ENCODE peak calls at places on chromosome 15, in six cellular contexts. One of them, this sample, is unnamed.
A peak's percentile ranks its signal among the peaks of the same experiment; 100 is the strongest.

GRCh38 chr15:31338318-31338878 is 11.8 kb downstream of the KLF13 start:
- DNase-seq in neural progenitor cell: no peak
- DNase-seq in brain microvascular endothelial cell: no peak
- DNase-seq in hepatocyte: no peak
- DNase-seq in pancreas: no peak
- DNase-seq in BJ: no peak
- DNase-seq in this sample: no peak

GRCh38 chr15:62901916-62902554 is 140.5 kb upstream of the TPM1 start:
- DNase-seq in hepatocyte: no peak
- DNase-seq in neural progenitor cell: no peak
- DNase-seq in brain microvascular endothelial cell: no peak
- DNase-seq in pancreas: no peak
- DNase-seq in BJ: no peak
- DNase-seq in this sample: no peak

GRCh38 chr15:90340345-90340744 is 11.7 kb upstream of the ZNF774 start:
- DNase-seq in brain microvascular endothelial cell: no peak
- DNase-seq in pancreas: no peak
- DNase-seq in BJ: no peak
- DNase-seq in hepatocyte: peak; percentile 40
- DNase-seq in neural progenitor cell: no peak
- DNase-seq in this sample: peak; percentile 62

GRCh38 chr15:28876131-28876844 is 9.5 kb upstream of the APBA2 start:
- DNase-seq in pancreas: no peak
- DNase-seq in hepatocyte: no peak
- DNase-seq in BJ: no peak
- DNase-seq in brain microvascular endothelial cell: no peak
- DNase-seq in neural progenitor cell: peak; percentile 96
- DNase-seq in this sample: no peak

GRCh38 chr15:60673918-60674558 is 195.1 kb upstream of the ICE2 start:
- DNase-seq in neural progenitor cell: no peak
- DNase-seq in pancreas: peak; percentile 53
- DNase-seq in hepatocyte: peak; percentile 83
- DNase-seq in brain microvascular endothelial cell: peak; percentile 97
- DNase-seq in BJ: peak; percentile 89
- DNase-seq in this sample: no peak

GRCh38 chr15:95132774-95133173 is 901.4 kb downstream of the MCTP2 start:
- DNase-seq in brain microvascular endothelial cell: peak; percentile 92
- DNase-seq in BJ: peak; percentile 46
- DNase-seq in pancreas: no peak
- DNase-seq in neural progenitor cell: no peak
- DNase-seq in hepatocyte: no peak
- DNase-seq in this sample: no peak

GRCh38 chr15:88803920-88804247 is 648 bp downstream of the ACAN start:
- DNase-seq in brain microvascular endothelial cell: no peak
- DNase-seq in hepatocyte: no peak
- DNase-seq in BJ: no peak
- DNase-seq in pancreas: no peak
- DNase-seq in neural progenitor cell: no peak
- DNase-seq in this sample: no peak

GRCh38 chr15:63436872-63437375 is 55.3 kb upstream of the CA12 start:
- DNase-seq in neural progenitor cell: peak; percentile 72
- DNase-seq in brain microvascular endothelial cell: peak; percentile 86
- DNase-seq in hepatocyte: peak; percentile 92
- DNase-seq in pancreas: peak; percentile 57
- DNase-seq in BJ: no peak
- DNase-seq in this sample: no peak

GRCh38 chr15:81889480-81889871 is 156.3 kb downstream of the MEX3B start:
- DNase-seq in neural progenitor cell: no peak
- DNase-seq in hepatocyte: no peak
- DNase-seq in pancreas: no peak
- DNase-seq in BJ: no peak
- DNase-seq in brain microvascular endothelial cell: no peak
- DNase-seq in this sample: no peak

GRCh38 chr15:45169608-45170480 is 17.9 kb downstream of the SHF start:
- DNase-seq in neural progenitor cell: no peak
- DNase-seq in hepatocyte: no peak
- DNase-seq in BJ: no peak
- DNase-seq in brain microvascular endothelial cell: no peak
- DNase-seq in pancreas: no peak
- DNase-seq in this sample: no peak

GRCh38 chr15:28185148-28185895 is 86.2 kb upstream of the OCA2 start:
- DNase-seq in neural progenitor cell: no peak
- DNase-seq in brain microvascular endothelial cell: no peak
- DNase-seq in hepatocyte: no peak
- DNase-seq in pancreas: no peak
- DNase-seq in BJ: no peak
- DNase-seq in this sample: no peak

GRCh38 chr15:24848050-24848449 is 106.7 kb upstream of the SNRPN start:
- DNase-seq in hepatocyte: peak; percentile 81
- DNase-seq in brain microvascular endothelial cell: peak; percentile 12
- DNase-seq in neural progenitor cell: peak; percentile 75
- DNase-seq in BJ: no peak
- DNase-seq in pancreas: peak; percentile 34
- DNase-seq in this sample: no peak

GRCh38 chr15:98501192-98501591 is 147.1 kb upstream of the IGF1R start:
- DNase-seq in brain microvascular endothelial cell: no peak
- DNase-seq in pancreas: no peak
- DNase-seq in hepatocyte: no peak
- DNase-seq in BJ: no peak
- DNase-seq in neural progenitor cell: no peak
- DNase-seq in this sample: no peak

GRCh38 chr15:48307586-48307985 is 23.6 kb upstream of the DUT start:
- DNase-seq in BJ: no peak
- DNase-seq in hepatocyte: no peak
- DNase-seq in neural progenitor cell: no peak
- DNase-seq in brain microvascular endothelial cell: peak; percentile 51
- DNase-seq in pancreas: no peak
- DNase-seq in this sample: no peak

GRCh38 chr15:36707884-36708430 is 128.5 kb downstream of the CDIN1 start:
- DNase-seq in BJ: no peak
- DNase-seq in neural progenitor cell: no peak
- DNase-seq in hepatocyte: no peak
- DNase-seq in pancreas: no peak
- DNase-seq in brain microvascular endothelial cell: no peak
- DNase-seq in this sample: no peak

GRCh38 chr15:63500265-63501250 is 3.8 kb upstream of the USP3 start:
- DNase-seq in pancreas: peak; percentile 61
- DNase-seq in hepatocyte: peak; percentile 43
- DNase-seq in BJ: no peak
- DNase-seq in neural progenitor cell: no peak
- DNase-seq in brain microvascular endothelial cell: no peak
- DNase-seq in this sample: no peak

GRCh38 chr15:85316244-85316934 is 64.0 kb upstream of the AKAP13 start:
- DNase-seq in neural progenitor cell: peak; percentile 68
- DNase-seq in hepatocyte: peak; percentile 59
- DNase-seq in pancreas: no peak
- DNase-seq in BJ: peak; percentile 98
- DNase-seq in brain microvascular endothelial cell: peak; percentile 35
- DNase-seq in this sample: no peak

GRCh38 chr15:67321352-67321751 is 66.8 kb downstream of the IQCH start:
- DNase-seq in hepatocyte: no peak
- DNase-seq in brain microvascular endothelial cell: no peak
- DNase-seq in BJ: no peak
- DNase-seq in pancreas: no peak
- DNase-seq in neural progenitor cell: no peak
- DNase-seq in this sample: no peak

GRCh38 chr15:43277901-43278300 is 11.2 kb upstream of the TGM5 start:
- DNase-seq in pancreas: no peak
- DNase-seq in hepatocyte: no peak
- DNase-seq in BJ: no peak
- DNase-seq in brain microvascular endothelial cell: no peak
- DNase-seq in neural progenitor cell: no peak
- DNase-seq in this sample: no peak

GRCh38 chr15:66852064-66852905 is 150.2 kb downstream of the SMAD6 start:
- DNase-seq in brain microvascular endothelial cell: no peak
- DNase-seq in BJ: no peak
- DNase-seq in neural progenitor cell: no peak
- DNase-seq in pancreas: no peak
- DNase-seq in hepatocyte: no peak
- DNase-seq in this sample: peak; percentile 30

GRCh38 chr15:63509933-63510547 is 5.6 kb downstream of the USP3 start:
- DNase-seq in neural progenitor cell: no peak
- DNase-seq in BJ: no peak
- DNase-seq in pancreas: no peak
- DNase-seq in hepatocyte: no peak
- DNase-seq in brain microvascular endothelial cell: no peak
- DNase-seq in this sample: no peak

GRCh38 chr15:44441095-44441501 is 13.7 kb downstream of the CTDSPL2 start:
- DNase-seq in neural progenitor cell: no peak
- DNase-seq in brain microvascular endothelial cell: no peak
- DNase-seq in pancreas: no peak
- DNase-seq in BJ: no peak
- DNase-seq in hepatocyte: no peak
- DNase-seq in this sample: no peak

GRCh38 chr15:70535071-70535954 is 228.0 kb downstream of the UACA start:
- DNase-seq in pancreas: no peak
- DNase-seq in neural progenitor cell: no peak
- DNase-seq in hepatocyte: no peak
- DNase-seq in BJ: no peak
- DNase-seq in brain microvascular endothelial cell: no peak
- DNase-seq in this sample: no peak

DNA sequence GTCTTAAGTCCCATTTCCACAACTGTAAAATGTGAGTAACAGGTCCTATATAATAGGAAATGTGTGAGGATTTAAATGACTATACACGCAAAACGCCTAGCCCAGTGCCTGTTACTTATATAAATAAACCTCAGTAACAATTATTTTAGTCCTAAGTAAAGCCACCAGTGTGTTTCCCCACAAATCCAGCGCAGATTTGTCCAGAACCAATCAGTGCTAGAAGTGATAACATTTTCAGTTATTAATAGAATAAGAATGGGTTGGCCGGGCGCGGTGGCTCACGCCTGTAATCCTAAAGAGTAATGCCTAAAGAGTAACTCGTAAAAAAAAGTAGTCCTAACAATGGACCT is 561 bp downstream of the RPAP1 start:
- DNase-seq in brain microvascular endothelial cell: no peak
- DNase-seq in pancreas: no peak
- DNase-seq in neural progenitor cell: no peak
- DNase-seq in hepatocyte: no peak
- DNase-seq in BJ: no peak
- DNase-seq in this sample: no peak
- H3K4me3 ChIP-seq in brain microvascular endothelial cell: peak overlapping the region; percentile 98
- H3K4me3 ChIP-seq in pancreas: peak overlapping the region; percentile 52
- H3K4me3 ChIP-seq in neural progenitor cell: peak overlapping the region; percentile 96
- H3K4me3 ChIP-seq in hepatocyte: peak overlapping the region; percentile 96
- H3K4me3 ChIP-seq in BJ: peak overlapping the region; percentile 69
- H3K4me3 ChIP-seq in this sample: peak overlapping the region; percentile 69

DNA sequence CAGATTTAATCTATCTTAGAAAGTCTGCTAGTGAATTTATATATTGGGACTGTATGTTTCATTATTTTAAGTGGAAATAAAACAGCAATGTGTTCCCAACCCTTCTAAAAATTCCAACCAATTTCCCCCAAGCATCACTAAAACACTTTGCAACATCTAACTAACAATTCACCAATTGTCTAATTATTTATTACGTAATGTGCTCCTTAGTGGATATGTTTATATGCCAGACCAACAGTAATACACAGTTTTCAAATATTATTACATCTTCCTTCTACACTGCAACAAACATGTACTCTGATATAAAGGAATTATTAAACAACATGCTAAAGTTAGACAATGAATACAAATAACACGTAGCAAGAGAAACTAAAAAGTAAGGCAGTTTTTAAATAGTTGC is 262.6 kb upstream of the THBS1 start:
- DNase-seq in hepatocyte: no peak
- DNase-seq in brain microvascular endothelial cell: no peak
- DNase-seq in pancreas: no peak
- DNase-seq in neural progenitor cell: no peak
- DNase-seq in BJ: no peak
- DNase-seq in this sample: no peak
- H3K27me3 ChIP-seq in hepatocyte: no peaks in the 10 kb centered on the region
- H3K27me3 ChIP-seq in brain microvascular endothelial cell: no peaks in the 10 kb centered on the region
- H3K27me3 ChIP-seq in pancreas: no peaks in the 10 kb centered on the region
- H3K27me3 ChIP-seq in neural progenitor cell: no peaks in the 10 kb centered on the region
- H3K27me3 ChIP-seq in BJ: no peaks in the 10 kb centered on the region
- H3K27me3 ChIP-seq in this sample: no peaks in the 10 kb centered on the region

DNA sequence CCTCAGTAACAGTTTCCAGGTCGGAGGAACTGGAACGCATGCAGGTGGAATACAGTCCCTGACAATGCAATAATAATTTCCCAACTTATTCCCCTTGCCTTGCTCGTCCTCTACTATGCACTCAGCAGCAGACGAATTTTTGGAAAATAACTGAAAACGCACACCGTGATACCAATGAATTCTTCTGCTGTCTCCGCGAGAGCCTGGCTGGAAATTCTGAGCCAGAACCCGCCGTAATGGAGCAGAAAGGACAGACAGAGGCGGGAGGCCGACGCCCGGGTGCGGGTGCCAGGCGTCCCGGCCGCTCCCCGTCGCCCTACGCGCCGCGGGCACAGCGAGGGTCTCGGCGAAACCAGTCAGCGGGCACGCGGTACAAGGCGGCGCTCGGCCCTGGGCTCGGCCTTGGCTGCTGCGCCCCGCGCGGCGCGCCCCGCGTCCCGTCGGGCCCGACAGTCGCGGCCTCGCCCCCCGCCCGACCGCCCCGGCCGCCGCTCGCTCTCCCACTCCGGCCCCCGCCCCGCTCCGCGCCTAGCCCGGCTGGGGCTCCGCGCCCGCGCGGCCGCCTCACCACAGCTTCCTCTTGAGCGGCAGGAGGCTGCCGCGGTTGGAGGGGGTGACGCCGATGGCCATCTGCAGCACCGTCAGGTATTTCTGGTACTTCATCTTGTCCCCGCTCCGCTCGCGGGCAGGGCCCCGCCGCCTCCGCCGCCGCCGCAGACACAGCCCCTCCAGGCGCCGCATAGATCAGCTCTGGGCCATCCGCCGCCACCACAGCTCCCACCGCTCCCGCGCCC is 114.5 kb upstream of the GOLGA8J start:
- DNase-seq in neural progenitor cell: peak; percentile 68
- DNase-seq in brain microvascular endothelial cell: no peak
- DNase-seq in pancreas: no peak
- DNase-seq in hepatocyte: peak; percentile 14
- DNase-seq in BJ: no peak
- DNase-seq in this sample: no peak
- H3K4me3 ChIP-seq in neural progenitor cell: peak overlapping the region; percentile 49
- H3K4me3 ChIP-seq in brain microvascular endothelial cell: peak overlapping the region; percentile 46
- H3K4me3 ChIP-seq in pancreas: peak overlapping the region; percentile 33
- H3K4me3 ChIP-seq in hepatocyte: peak overlapping the region; percentile 14
- H3K4me3 ChIP-seq in BJ: peak overlapping the region; percentile 6
- H3K4me3 ChIP-seq in this sample: peak overlapping the region; percentile 30

DNA sequence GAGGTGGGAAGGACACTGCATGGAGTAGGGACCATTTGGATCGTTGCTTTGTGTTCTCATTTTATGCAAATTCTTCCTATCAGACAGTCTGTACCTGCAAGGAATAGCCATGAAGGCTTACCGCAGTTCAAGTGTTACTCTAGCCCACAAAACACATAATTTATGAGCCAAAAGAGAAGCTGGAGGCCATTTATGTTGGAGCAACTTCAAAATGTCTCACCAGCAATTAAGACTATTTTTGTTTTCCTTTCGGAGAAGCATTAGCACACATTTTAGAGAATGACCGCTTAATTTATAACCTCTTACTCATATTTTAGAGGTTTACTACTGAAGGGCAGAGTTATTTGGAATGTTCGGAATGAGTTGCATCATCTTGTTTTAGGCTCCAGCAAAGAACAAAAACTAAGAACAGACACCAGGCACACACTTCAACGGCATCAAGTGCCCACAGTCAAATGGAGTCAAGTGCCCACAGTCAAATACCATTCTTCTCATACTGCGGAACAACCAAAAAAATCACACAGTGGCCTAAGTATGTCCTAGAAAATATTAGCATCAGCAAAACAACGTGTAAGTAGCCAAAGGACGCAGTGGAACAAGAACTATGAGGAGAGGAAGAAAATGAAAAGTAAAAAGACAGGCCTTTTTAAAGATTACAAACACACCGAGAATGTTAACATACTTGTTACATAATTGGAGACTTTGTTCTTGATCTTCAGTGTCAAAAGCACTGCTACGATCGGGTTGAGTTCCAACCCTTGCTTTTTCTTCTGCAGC is 17.5 kb upstream of the GOLGA8J start:
- DNase-seq in pancreas: no peak
- DNase-seq in brain microvascular endothelial cell: peak; percentile 50
- DNase-seq in hepatocyte: no peak
- DNase-seq in neural progenitor cell: no peak
- DNase-seq in BJ: peak; percentile 88
- DNase-seq in this sample: no peak
- H3K27me3 ChIP-seq in pancreas: no peaks in the 10 kb centered on the region
- H3K27me3 ChIP-seq in brain microvascular endothelial cell: no peaks in the 10 kb centered on the region
- H3K27me3 ChIP-seq in hepatocyte: no peaks in the 10 kb centered on the region
- H3K27me3 ChIP-seq in neural progenitor cell: no peaks in the 10 kb centered on the region
- H3K27me3 ChIP-seq in BJ: peaks cover 15% of the 10 kb centered on the region
- H3K27me3 ChIP-seq in this sample: no peaks in the 10 kb centered on the region